ENCODE peak calls at places on chromosomes 3 and 15, in seven cellular contexts. One of them, this sample, is unnamed.

GRCh38 chr3:50028336-50028735 is 60.4 kb upstream of the RBM5 start:
- DNase-seq in anterior cingulate cortex: no peak
- DNase-seq in HEK293T: no peak
- DNase-seq in activated gamma-delta T cell: no peak
- DNase-seq in CD4-positive, CD25-positive, alpha-beta regulatory T cell: no peak
- DNase-seq in stimulated activated CD4-positive, alpha-beta T cell treated with anti-CD3 and anti-CD28 coated beads, Interleukin-1b, Interleukin-23, amount 100 ng/mL, for 1 hour: no peak
- DNase-seq in HTR-8/SVneo: no peak
- DNase-seq in this sample: no peak

GRCh38 chr3:56787258-56787777 is 14.4 kb downstream of the ARHGEF3 start:
- DNase-seq in anterior cingulate cortex: no peak
- DNase-seq in HEK293T: no peak
- DNase-seq in activated gamma-delta T cell: no peak
- DNase-seq in CD4-positive, CD25-positive, alpha-beta regulatory T cell: peak
- DNase-seq in stimulated activated CD4-positive, alpha-beta T cell treated with anti-CD3 and anti-CD28 coated beads, Interleukin-1b, Interleukin-23, amount 100 ng/mL, for 1 hour: no peak
- DNase-seq in HTR-8/SVneo: no peak
- DNase-seq in this sample: peak

GRCh38 chr3:122975163-122975923 is 52.2 kb downstream of the SEMA5B start:
- DNase-seq in anterior cingulate cortex: no peak
- DNase-seq in HEK293T: no peak
- DNase-seq in activated gamma-delta T cell: no peak
- DNase-seq in CD4-positive, CD25-positive, alpha-beta regulatory T cell: no peak
- DNase-seq in stimulated activated CD4-positive, alpha-beta T cell treated with anti-CD3 and anti-CD28 coated beads, Interleukin-1b, Interleukin-23, amount 100 ng/mL, for 1 hour: no peak
- DNase-seq in HTR-8/SVneo: peak
- DNase-seq in this sample: no peak

GRCh38 chr3:9906480-9906879 is 3.8 kb downstream of the IL17RE start:
- DNase-seq in anterior cingulate cortex: no peak
- DNase-seq in HEK293T: no peak
- DNase-seq in activated gamma-delta T cell: no peak
- DNase-seq in CD4-positive, CD25-positive, alpha-beta regulatory T cell: no peak
- DNase-seq in stimulated activated CD4-positive, alpha-beta T cell treated with anti-CD3 and anti-CD28 coated beads, Interleukin-1b, Interleukin-23, amount 100 ng/mL, for 1 hour: no peak
- DNase-seq in HTR-8/SVneo: no peak
- DNase-seq in this sample: no peak

GRCh38 chr3:184659797-184660301 is 52.0 kb downstream of the MAGEF1 start:
- DNase-seq in anterior cingulate cortex: no peak
- DNase-seq in HEK293T: no peak
- DNase-seq in activated gamma-delta T cell: no peak
- DNase-seq in CD4-positive, CD25-positive, alpha-beta regulatory T cell: no peak
- DNase-seq in stimulated activated CD4-positive, alpha-beta T cell treated with anti-CD3 and anti-CD28 coated beads, Interleukin-1b, Interleukin-23, amount 100 ng/mL, for 1 hour: no peak
- DNase-seq in HTR-8/SVneo: peak
- DNase-seq in this sample: no peak

GRCh38 chr3:61986473-61986872 is 386.9 kb downstream of the FEZF2 start:
- DNase-seq in anterior cingulate cortex: no peak
- DNase-seq in HEK293T: no peak
- DNase-seq in activated gamma-delta T cell: no peak
- DNase-seq in CD4-positive, CD25-positive, alpha-beta regulatory T cell: no peak
- DNase-seq in stimulated activated CD4-positive, alpha-beta T cell treated with anti-CD3 and anti-CD28 coated beads, Interleukin-1b, Interleukin-23, amount 100 ng/mL, for 1 hour: no peak
- DNase-seq in HTR-8/SVneo: no peak
- DNase-seq in this sample: no peak

GRCh38 chr3:172208586-172209332 is 169.4 kb downstream of the FNDC3B start:
- DNase-seq in anterior cingulate cortex: no peak
- DNase-seq in HEK293T: no peak
- DNase-seq in activated gamma-delta T cell: no peak
- DNase-seq in CD4-positive, CD25-positive, alpha-beta regulatory T cell: no peak
- DNase-seq in stimulated activated CD4-positive, alpha-beta T cell treated with anti-CD3 and anti-CD28 coated beads, Interleukin-1b, Interleukin-23, amount 100 ng/mL, for 1 hour: no peak
- DNase-seq in HTR-8/SVneo: no peak
- DNase-seq in this sample: no peak

GRCh38 chr3:174101244-174101643 is 703.7 kb downstream of the NLGN1 start:
- DNase-seq in anterior cingulate cortex: no peak
- DNase-seq in HEK293T: no peak
- DNase-seq in activated gamma-delta T cell: no peak
- DNase-seq in CD4-positive, CD25-positive, alpha-beta regulatory T cell: no peak
- DNase-seq in stimulated activated CD4-positive, alpha-beta T cell treated with anti-CD3 and anti-CD28 coated beads, Interleukin-1b, Interleukin-23, amount 100 ng/mL, for 1 hour: no peak
- DNase-seq in HTR-8/SVneo: no peak
- DNase-seq in this sample: no peak

GRCh38 chr3:58260261-58260731 is 22.7 kb downstream of the ABHD6 start:
- DNase-seq in anterior cingulate cortex: no peak
- DNase-seq in HEK293T: no peak
- DNase-seq in activated gamma-delta T cell: no peak
- DNase-seq in CD4-positive, CD25-positive, alpha-beta regulatory T cell: no peak
- DNase-seq in stimulated activated CD4-positive, alpha-beta T cell treated with anti-CD3 and anti-CD28 coated beads, Interleukin-1b, Interleukin-23, amount 100 ng/mL, for 1 hour: no peak
- DNase-seq in HTR-8/SVneo: peak
- DNase-seq in this sample: no peak

GRCh38 chr3:161096771-161097367 is 8.3 kb downstream of the B3GALNT1 start:
- DNase-seq in anterior cingulate cortex: no peak
- DNase-seq in HEK293T: no peak
- DNase-seq in activated gamma-delta T cell: no peak
- DNase-seq in CD4-positive, CD25-positive, alpha-beta regulatory T cell: no peak
- DNase-seq in stimulated activated CD4-positive, alpha-beta T cell treated with anti-CD3 and anti-CD28 coated beads, Interleukin-1b, Interleukin-23, amount 100 ng/mL, for 1 hour: no peak
- DNase-seq in HTR-8/SVneo: no peak
- DNase-seq in this sample: peak

GRCh38 chr3:86175593-86175992 is 815.4 kb downstream of the VGLL3 start:
- DNase-seq in anterior cingulate cortex: no peak
- DNase-seq in HEK293T: no peak
- DNase-seq in activated gamma-delta T cell: no peak
- DNase-seq in CD4-positive, CD25-positive, alpha-beta regulatory T cell: no peak
- DNase-seq in stimulated activated CD4-positive, alpha-beta T cell treated with anti-CD3 and anti-CD28 coated beads, Interleukin-1b, Interleukin-23, amount 100 ng/mL, for 1 hour: no peak
- DNase-seq in HTR-8/SVneo: no peak
- DNase-seq in this sample: no peak

GRCh38 chr3:110813541-110813940 is 258.1 kb upstream of the NECTIN3 start:
- DNase-seq in anterior cingulate cortex: no peak
- DNase-seq in HEK293T: no peak
- DNase-seq in activated gamma-delta T cell: no peak
- DNase-seq in CD4-positive, CD25-positive, alpha-beta regulatory T cell: no peak
- DNase-seq in stimulated activated CD4-positive, alpha-beta T cell treated with anti-CD3 and anti-CD28 coated beads, Interleukin-1b, Interleukin-23, amount 100 ng/mL, for 1 hour: no peak
- DNase-seq in HTR-8/SVneo: no peak
- DNase-seq in this sample: no peak

GRCh38 chr3:12224181-12225147 is 64.4 kb upstream of the PPARG start:
- DNase-seq in anterior cingulate cortex: no peak
- DNase-seq in HEK293T: no peak
- DNase-seq in activated gamma-delta T cell: no peak
- DNase-seq in CD4-positive, CD25-positive, alpha-beta regulatory T cell: no peak
- DNase-seq in stimulated activated CD4-positive, alpha-beta T cell treated with anti-CD3 and anti-CD28 coated beads, Interleukin-1b, Interleukin-23, amount 100 ng/mL, for 1 hour: no peak
- DNase-seq in HTR-8/SVneo: no peak
- DNase-seq in this sample: no peak

GRCh38 chr3:133038089-133038730 is at the start of gene TMEM108:
- DNase-seq in anterior cingulate cortex: peak
- DNase-seq in HEK293T: peak
- DNase-seq in activated gamma-delta T cell: no peak
- DNase-seq in CD4-positive, CD25-positive, alpha-beta regulatory T cell: no peak
- DNase-seq in stimulated activated CD4-positive, alpha-beta T cell treated with anti-CD3 and anti-CD28 coated beads, Interleukin-1b, Interleukin-23, amount 100 ng/mL, for 1 hour: no peak
- DNase-seq in HTR-8/SVneo: peak
- DNase-seq in this sample: no peak

GRCh38 chr15:92696096-92696495 is 40.5 kb upstream of the FAM174B start:
- DNase-seq in anterior cingulate cortex: no peak
- DNase-seq in HEK293T: no peak
- DNase-seq in activated gamma-delta T cell: no peak
- DNase-seq in CD4-positive, CD25-positive, alpha-beta regulatory T cell: no peak
- DNase-seq in stimulated activated CD4-positive, alpha-beta T cell treated with anti-CD3 and anti-CD28 coated beads, Interleukin-1b, Interleukin-23, amount 100 ng/mL, for 1 hour: no peak
- DNase-seq in HTR-8/SVneo: no peak
- DNase-seq in this sample: peak

GRCh38 chr3:32556332-32556731 is 14.3 kb downstream of the DYNC1LI1 start:
- DNase-seq in anterior cingulate cortex: no peak
- DNase-seq in HEK293T: no peak
- DNase-seq in activated gamma-delta T cell: no peak
- DNase-seq in CD4-positive, CD25-positive, alpha-beta regulatory T cell: no peak
- DNase-seq in stimulated activated CD4-positive, alpha-beta T cell treated with anti-CD3 and anti-CD28 coated beads, Interleukin-1b, Interleukin-23, amount 100 ng/mL, for 1 hour: no peak
- DNase-seq in HTR-8/SVneo: no peak
- DNase-seq in this sample: no peak

GRCh38 chr3:125337506-125337905 is 37.6 kb downstream of the ZNF148 start:
- DNase-seq in anterior cingulate cortex: no peak
- DNase-seq in HEK293T: no peak
- DNase-seq in activated gamma-delta T cell: no peak
- DNase-seq in CD4-positive, CD25-positive, alpha-beta regulatory T cell: no peak
- DNase-seq in stimulated activated CD4-positive, alpha-beta T cell treated with anti-CD3 and anti-CD28 coated beads, Interleukin-1b, Interleukin-23, amount 100 ng/mL, for 1 hour: no peak
- DNase-seq in HTR-8/SVneo: no peak
- DNase-seq in this sample: no peak

GRCh38 chr3:88795502-88795901 is 311.9 kb upstream of the EPHA3 start:
- DNase-seq in anterior cingulate cortex: no peak
- DNase-seq in HEK293T: no peak
- DNase-seq in activated gamma-delta T cell: no peak
- DNase-seq in CD4-positive, CD25-positive, alpha-beta regulatory T cell: no peak
- DNase-seq in stimulated activated CD4-positive, alpha-beta T cell treated with anti-CD3 and anti-CD28 coated beads, Interleukin-1b, Interleukin-23, amount 100 ng/mL, for 1 hour: no peak
- DNase-seq in HTR-8/SVneo: no peak
- DNase-seq in this sample: no peak

GRCh38 chr3:141486735-141487418 is at the start of gene RASA2:
- DNase-seq in anterior cingulate cortex: peak
- DNase-seq in HEK293T: peak
- DNase-seq in activated gamma-delta T cell: peak
- DNase-seq in CD4-positive, CD25-positive, alpha-beta regulatory T cell: peak
- DNase-seq in stimulated activated CD4-positive, alpha-beta T cell treated with anti-CD3 and anti-CD28 coated beads, Interleukin-1b, Interleukin-23, amount 100 ng/mL, for 1 hour: peak
- DNase-seq in HTR-8/SVneo: peak
- DNase-seq in this sample: no peak

GRCh38 chr3:19994796-19995195 is 17.3 kb downstream of the PP2D1 start:
- DNase-seq in anterior cingulate cortex: no peak
- DNase-seq in HEK293T: no peak
- DNase-seq in activated gamma-delta T cell: no peak
- DNase-seq in CD4-positive, CD25-positive, alpha-beta regulatory T cell: no peak
- DNase-seq in stimulated activated CD4-positive, alpha-beta T cell treated with anti-CD3 and anti-CD28 coated beads, Interleukin-1b, Interleukin-23, amount 100 ng/mL, for 1 hour: no peak
- DNase-seq in HTR-8/SVneo: no peak
- DNase-seq in this sample: no peak

GRCh38 chr3:24451461-24452099 is 43.1 kb downstream of the THRB start:
- DNase-seq in anterior cingulate cortex: no peak
- DNase-seq in HEK293T: no peak
- DNase-seq in activated gamma-delta T cell: no peak
- DNase-seq in CD4-positive, CD25-positive, alpha-beta regulatory T cell: no peak
- DNase-seq in stimulated activated CD4-positive, alpha-beta T cell treated with anti-CD3 and anti-CD28 coated beads, Interleukin-1b, Interleukin-23, amount 100 ng/mL, for 1 hour: no peak
- DNase-seq in HTR-8/SVneo: no peak
- DNase-seq in this sample: no peak

GRCh38 chr15:97900006-97900405 is 60.5 kb upstream of the ARRDC4 start:
- DNase-seq in anterior cingulate cortex: no peak
- DNase-seq in HEK293T: no peak
- DNase-seq in activated gamma-delta T cell: no peak
- DNase-seq in CD4-positive, CD25-positive, alpha-beta regulatory T cell: no peak
- DNase-seq in stimulated activated CD4-positive, alpha-beta T cell treated with anti-CD3 and anti-CD28 coated beads, Interleukin-1b, Interleukin-23, amount 100 ng/mL, for 1 hour: no peak
- DNase-seq in HTR-8/SVneo: no peak
- DNase-seq in this sample: no peak

GRCh38 chr15:98803228-98804056 is 155.1 kb downstream of the IGF1R start:
- DNase-seq in anterior cingulate cortex: no peak
- DNase-seq in HEK293T: no peak
- DNase-seq in activated gamma-delta T cell: no peak
- DNase-seq in CD4-positive, CD25-positive, alpha-beta regulatory T cell: no peak
- DNase-seq in stimulated activated CD4-positive, alpha-beta T cell treated with anti-CD3 and anti-CD28 coated beads, Interleukin-1b, Interleukin-23, amount 100 ng/mL, for 1 hour: no peak
- DNase-seq in HTR-8/SVneo: no peak
- DNase-seq in this sample: no peak

GRCh38 chr3:183434992-183435391 is 6.6 kb upstream of the MCF2L2 start:
- DNase-seq in anterior cingulate cortex: no peak
- DNase-seq in HEK293T: no peak
- DNase-seq in activated gamma-delta T cell: no peak
- DNase-seq in CD4-positive, CD25-positive, alpha-beta regulatory T cell: no peak
- DNase-seq in stimulated activated CD4-positive, alpha-beta T cell treated with anti-CD3 and anti-CD28 coated beads, Interleukin-1b, Interleukin-23, amount 100 ng/mL, for 1 hour: no peak
- DNase-seq in HTR-8/SVneo: no peak
- DNase-seq in this sample: no peak

GRCh38 chr15:80484312-80484981 is 80.3 kb downstream of the ARNT2 start:
- DNase-seq in anterior cingulate cortex: no peak
- DNase-seq in HEK293T: no peak
- DNase-seq in activated gamma-delta T cell: no peak
- DNase-seq in CD4-positive, CD25-positive, alpha-beta regulatory T cell: no peak
- DNase-seq in stimulated activated CD4-positive, alpha-beta T cell treated with anti-CD3 and anti-CD28 coated beads, Interleukin-1b, Interleukin-23, amount 100 ng/mL, for 1 hour: no peak
- DNase-seq in HTR-8/SVneo: no peak
- DNase-seq in this sample: no peak

GRCh38 chr15:101122266-101122665 is 129.6 kb downstream of the CHSY1 start:
- DNase-seq in anterior cingulate cortex: no peak
- DNase-seq in HEK293T: no peak
- DNase-seq in activated gamma-delta T cell: no peak
- DNase-seq in CD4-positive, CD25-positive, alpha-beta regulatory T cell: no peak
- DNase-seq in stimulated activated CD4-positive, alpha-beta T cell treated with anti-CD3 and anti-CD28 coated beads, Interleukin-1b, Interleukin-23, amount 100 ng/mL, for 1 hour: no peak
- DNase-seq in HTR-8/SVneo: no peak
- DNase-seq in this sample: no peak

GRCh38 chr15:40320931-40321371 is 2.5 kb upstream of the INAFM2 start:
- DNase-seq in anterior cingulate cortex: peak
- DNase-seq in HEK293T: peak
- DNase-seq in activated gamma-delta T cell: no peak
- DNase-seq in CD4-positive, CD25-positive, alpha-beta regulatory T cell: peak
- DNase-seq in stimulated activated CD4-positive, alpha-beta T cell treated with anti-CD3 and anti-CD28 coated beads, Interleukin-1b, Interleukin-23, amount 100 ng/mL, for 1 hour: no peak
- DNase-seq in HTR-8/SVneo: peak
- DNase-seq in this sample: peak

GRCh38 chr3:102181202-102181920 is 253.5 kb upstream of the ZPLD1 start:
- DNase-seq in anterior cingulate cortex: no peak
- DNase-seq in HEK293T: no peak
- DNase-seq in activated gamma-delta T cell: no peak
- DNase-seq in CD4-positive, CD25-positive, alpha-beta regulatory T cell: no peak
- DNase-seq in stimulated activated CD4-positive, alpha-beta T cell treated with anti-CD3 and anti-CD28 coated beads, Interleukin-1b, Interleukin-23, amount 100 ng/mL, for 1 hour: no peak
- DNase-seq in HTR-8/SVneo: peak
- DNase-seq in this sample: no peak

GRCh38 chr3:46062679-46063078 is 35.4 kb upstream of the XCR1 start:
- DNase-seq in anterior cingulate cortex: no peak
- DNase-seq in HEK293T: no peak
- DNase-seq in activated gamma-delta T cell: no peak
- DNase-seq in CD4-positive, CD25-positive, alpha-beta regulatory T cell: no peak
- DNase-seq in stimulated activated CD4-positive, alpha-beta T cell treated with anti-CD3 and anti-CD28 coated beads, Interleukin-1b, Interleukin-23, amount 100 ng/mL, for 1 hour: no peak
- DNase-seq in HTR-8/SVneo: no peak
- DNase-seq in this sample: no peak

GRCh38 chr3:46233194-46233593 is 9.1 kb upstream of the CCR3 start:
- DNase-seq in anterior cingulate cortex: no peak
- DNase-seq in HEK293T: no peak
- DNase-seq in activated gamma-delta T cell: no peak
- DNase-seq in CD4-positive, CD25-positive, alpha-beta regulatory T cell: no peak
- DNase-seq in stimulated activated CD4-positive, alpha-beta T cell treated with anti-CD3 and anti-CD28 coated beads, Interleukin-1b, Interleukin-23, amount 100 ng/mL, for 1 hour: no peak
- DNase-seq in HTR-8/SVneo: no peak
- DNase-seq in this sample: no peak

GRCh38 chr3:157135671-157136396 is 24.1 kb downstream of the CCNL1 start:
- DNase-seq in anterior cingulate cortex: no peak
- DNase-seq in HEK293T: no peak
- DNase-seq in activated gamma-delta T cell: no peak
- DNase-seq in CD4-positive, CD25-positive, alpha-beta regulatory T cell: no peak
- DNase-seq in stimulated activated CD4-positive, alpha-beta T cell treated with anti-CD3 and anti-CD28 coated beads, Interleukin-1b, Interleukin-23, amount 100 ng/mL, for 1 hour: no peak
- DNase-seq in HTR-8/SVneo: no peak
- DNase-seq in this sample: no peak

GRCh38 chr15:66720206-66721010 is 18.4 kb downstream of the SMAD6 start:
- DNase-seq in anterior cingulate cortex: no peak
- DNase-seq in HEK293T: no peak
- DNase-seq in activated gamma-delta T cell: no peak
- DNase-seq in CD4-positive, CD25-positive, alpha-beta regulatory T cell: no peak
- DNase-seq in stimulated activated CD4-positive, alpha-beta T cell treated with anti-CD3 and anti-CD28 coated beads, Interleukin-1b, Interleukin-23, amount 100 ng/mL, for 1 hour: no peak
- DNase-seq in HTR-8/SVneo: no peak
- DNase-seq in this sample: no peak

This sample was measured in Jurkat, Clone E6-1.